ENCODE peak calls at places on chromosome 12, in eight cellular contexts. L is CD8-positive, alpha-beta memory T cell; V is tibial artery; E is naive thymus-derived CD4-positive, alpha-beta T cell; S is Peyer's patch; F is cardiac muscle cell; M is heart left ventricle; U is fibroblast of lung. J is an unnamed sample.

GRCh38 chr12:109586385-109587296 is 13.0 kb downstream of the MVK start:
- DNase-seq in L (no peak), V (no peak), E (no peak), S (no peak), U (no peak), M (no peak), F (no peak), J (no peak)

GRCh38 chr12:69240625-69240984 is 1.2 kb downstream of the CPSF6 start:
- DNase-seq in F (peak; percentile 15), S (no peak), V (no peak), M (no peak), L (no peak), E (no peak), U (peak; percentile 20), J (peak; percentile 53)

GRCh38 chr12:48853228-48853688 is 1.3 kb upstream of the DDX23 start:
- DNase-seq in E (peak; percentile 67), M (peak; percentile 71), L (peak; percentile 79), S (peak; percentile 58), F (peak; percentile 94), U (peak; percentile 91), V (peak; percentile 91), J (peak; percentile 90)

GRCh38 chr12:3116106-3116898 is 39.1 kb downstream of the TSPAN9 start:
- DNase-seq in L (no peak), M (no peak), V (no peak), U (peak; percentile 17), S (no peak), E (no peak), F (no peak), J (no peak)

GRCh38 chr12:89838846-89839245 is 130.2 kb upstream of the ATP2B1 start:
- DNase-seq in L (no peak), S (no peak), V (no peak), M (no peak), F (no peak), E (no peak), U (no peak), J (no peak)

GRCh38 chr12:127165567-127166392 is 1101.2 kb upstream of the TMEM132C start:
- DNase-seq in S (peak; percentile 94), E (peak; percentile 75), L (peak; percentile 7), M (peak; percentile 93), F (peak; percentile 77), V (peak; percentile 77), U (peak; percentile 71), J (peak; percentile 90)

GRCh38 chr12:81992461-81992860 is 233.3 kb upstream of the PPFIA2 start:
- DNase-seq in M (no peak), S (no peak), F (peak; percentile 31), U (no peak), E (no peak), V (no peak), L (no peak), J (peak; percentile 26)

GRCh38 chr12:50211392-50212070 is 44.4 kb upstream of the CERS5 start:
- DNase-seq in S (no peak), V (no peak), M (no peak), E (no peak), L (no peak), U (no peak), F (peak; percentile 52), J (no peak)

GRCh38 chr12:13635709-13636108 is 345.7 kb downstream of the GRIN2B start:
- DNase-seq in E (no peak), F (no peak), M (no peak), V (no peak), L (no peak), S (no peak), U (no peak), J (no peak)

GRCh38 chr12:55931780-55932545 is 1.0 kb downstream of the DGKA start:
- DNase-seq in S (peak; percentile 80), U (peak; percentile 41), E (no peak), M (peak; percentile 75), V (peak; percentile 76), L (peak; percentile 24), F (peak; percentile 50), J (peak; percentile 30)

GRCh38 chr12:88142610-88142991 is 494 bp downstream of the TMTC3 start:
- DNase-seq in U (no peak), V (no peak), S (no peak), E (peak; percentile 6), M (peak; percentile 47), L (peak; percentile 2), F (no peak), J (peak; percentile 37)

GRCh38 chr12:47218191-47218654 is 138.5 kb upstream of the AMIGO2 start:
- DNase-seq in U (no peak), E (no peak), V (no peak), M (no peak), L (no peak), S (no peak), F (no peak), J (no peak)

GRCh38 chr12:124744659-124745467 is 118.8 kb downstream of the SCARB1 start:
- DNase-seq in S (no peak), F (no peak), M (no peak), L (no peak), U (no peak), V (no peak), E (no peak), J (no peak)

GRCh38 chr12:1590083-1590979 is 4.0 kb downstream of the FBXL14 start:
- DNase-seq in F (peak; percentile 85), M (no peak), U (peak; percentile 78), L (no peak), S (no peak), V (no peak), E (no peak), J (no peak)

GRCh38 chr12:109727039-109727723 is 13.6 kb downstream of the FAM222A start:
- DNase-seq in L (no peak), U (no peak), E (no peak), M (peak; percentile 21), V (peak; percentile 64), S (peak; percentile 60), F (no peak), J (peak; percentile 15)

GRCh38 chr12:95959107-95959506 is 16.0 kb downstream of the AMDHD1 start:
- DNase-seq in L (no peak), U (peak; percentile 11), V (no peak), S (no peak), E (no peak), F (peak; percentile 18), M (no peak), J (no peak)

GRCh38 chr12:113134521-113134951 is 1.0 kb downstream of the RASAL1 start:
- DNase-seq in V (no peak), U (no peak), M (no peak), F (no peak), L (no peak), E (no peak), S (no peak), J (no peak)

GRCh38 chr12:123266679-123267277 is 4.9 kb downstream of the CDK2AP1 start:
- DNase-seq in F (no peak), S (no peak), E (no peak), M (no peak), L (no peak), V (no peak), U (no peak), J (no peak)

GRCh38 chr12:52035926-52036325 is 15.3 kb upstream of the NR4A1 start:
- DNase-seq in M (no peak), U (no peak), E (no peak), L (no peak), V (no peak), S (no peak), F (no peak), J (no peak)

GRCh38 chr12:52038447-52038846 is 12.8 kb upstream of the NR4A1 start:
- DNase-seq in V (no peak), M (no peak), L (no peak), S (no peak), U (no peak), F (no peak), E (no peak), J (no peak)

GRCh38 chr12:52036587-52037171 is 14.6 kb upstream of the NR4A1 start:
- DNase-seq in E (peak; percentile 85), F (peak; percentile 87), V (peak; percentile 95), M (peak; percentile 92), L (peak; percentile 84), U (peak; percentile 70), S (peak; percentile 89), J (peak; percentile 74)

GRCh38 chr12:52033506-52034258 is 17.6 kb upstream of the NR4A1 start:
- DNase-seq in S (no peak), L (no peak), M (no peak), E (no peak), F (no peak), U (no peak), V (no peak), J (no peak)

GRCh38 chr12:52037248-52037861 is 13.9 kb upstream of the NR4A1 start:
- DNase-seq in L (no peak), E (no peak), S (peak; percentile 67), F (peak; percentile 77), U (peak; percentile 39), V (peak; percentile 91), M (peak; percentile 78), J (peak; percentile 20)
- H3K27ac ChIP-seq in L (peak overlapping the region; percentile 9), E (peak overlapping the region; percentile 63), S (peak overlapping the region; percentile 79), F (peak overlapping the region; percentile 63), U (peak overlapping the region; percentile 85), V (peak overlapping the region; percentile 98), M (peak overlapping the region; percentile 98), J (peak overlapping the region; percentile 10)

DNA sequence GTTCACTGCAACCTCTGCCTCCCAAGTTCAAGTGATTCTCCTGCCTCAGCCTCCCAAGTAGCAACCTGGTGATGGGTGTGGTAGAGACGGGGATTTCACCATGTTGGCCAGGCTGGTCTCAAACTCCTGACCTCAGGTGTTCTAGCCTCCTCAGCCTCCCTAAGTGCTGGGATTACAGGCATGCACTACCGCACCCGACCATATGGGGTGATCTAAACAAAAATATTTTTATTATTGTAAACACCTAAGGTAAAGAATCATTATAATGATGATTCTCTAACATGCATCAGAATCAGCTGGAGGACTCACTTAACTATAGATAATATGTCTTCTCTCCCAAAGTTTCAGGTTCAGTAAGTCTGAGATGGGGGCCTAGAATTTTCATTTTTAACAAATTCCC is 96.2 kb upstream of the ALG10 start:
- DNase-seq in E (no peak), L (no peak), F (no peak), U (no peak), S (no peak), V (no peak), M (no peak), J (no peak)
- H3K9me3 ChIP-seq in E (peaks cover 6% of the 10 kb centered on the region), L (no peaks in the 10 kb centered on the region), F (no peaks in the 10 kb centered on the region), U (no peaks in the 10 kb centered on the region), S (no peaks in the 10 kb centered on the region), V (no peaks in the 10 kb centered on the region), M (peaks cover 23% of the 10 kb centered on the region), J (no peaks in the 10 kb centered on the region)

DNA sequence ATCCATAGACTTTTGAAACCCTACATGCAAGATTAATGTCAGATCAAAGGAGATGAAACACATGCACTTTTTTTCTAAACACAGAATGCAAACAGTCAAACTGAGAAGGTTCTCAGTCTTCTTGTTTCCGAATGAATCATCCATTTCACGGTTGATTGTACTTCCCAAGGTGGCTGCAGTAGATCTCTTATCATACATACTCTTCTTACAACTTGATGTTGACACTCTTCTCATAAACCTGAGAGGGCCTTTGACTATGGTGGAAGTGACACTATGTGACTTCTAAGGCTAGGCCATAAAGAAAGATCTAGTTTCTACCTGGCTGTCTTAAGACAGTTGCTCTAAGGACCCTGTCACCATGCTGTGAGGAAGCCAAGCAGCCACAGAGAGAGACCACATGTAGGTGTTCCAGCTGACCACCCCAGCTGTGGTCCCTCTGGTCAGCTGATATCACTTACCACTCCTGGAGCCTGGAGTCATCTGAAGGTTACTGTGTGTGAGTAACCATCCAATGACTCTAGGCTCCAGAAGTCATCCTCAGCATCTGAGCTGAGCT is 67.2 kb upstream of the HMGA2 start:
- DNase-seq in U (no peak), V (no peak), M (no peak), S (no peak), E (no peak), L (no peak), F (no peak), J (no peak)
- H3K4me3 ChIP-seq in U (no peak overlapping the region), V (no peak overlapping the region), M (no peak overlapping the region), S (no peak overlapping the region), E (no peak overlapping the region), L (no peak overlapping the region), F (no peak overlapping the region), J (no peak overlapping the region)

GRCh38 chr12:94617101-94617500 is 33.3 kb downstream of the TMCC3 start:
- DNase-seq in M (no peak), V (no peak), S (no peak), E (no peak), U (no peak), F (no peak), L (no peak), J (no peak)
- H3K27ac ChIP-seq in M (no peak overlapping the region), V (no peak overlapping the region), S (no peak overlapping the region), E (no peak overlapping the region), U (no peak overlapping the region), F (no peak overlapping the region), L (no peak overlapping the region), J (no peak overlapping the region)